ENCODE peak calls at places on chromosomes 1 and 21, in eight cellular contexts. K is HTR-8/SVneo; W is activated T-cell treated with anti-CD3 and anti-CD28 coated beads for 1 hour; G is RPMI7951; H is germinal center; L is progenitor cell of endocrine pancreas; E is transverse colon; J is activated T-helper 1 cell treated with anti-CD3 and anti-CD28 coated beads, Interleukin-2, amount 50 U/mL, for 16 hours. U is an unnamed sample.

GRCh38 chr1:90434460-90434859 is 282.6 kb downstream of the BARHL2 start:
- DNase-seq in K (no peak), W (no peak), G (no peak), H (no peak), L (no peak), E (no peak), J (no peak), U (no peak)

GRCh38 chr1:12005488-12006166 is 13.7 kb upstream of the MIIP start:
- DNase-seq in K (no peak), W (no peak), G (no peak), H (no peak), L (no peak), E (no peak), J (no peak), U (no peak)

GRCh38 chr1:6033124-6033523 is 12.6 kb upstream of the KCNAB2 start:
- DNase-seq in K (no peak), W (no peak), G (no peak), H (no peak), L (no peak), E (no peak), J (no peak), U (no peak)

GRCh38 chr21:37450385-37451044 is 83.9 kb downstream of the DYRK1A start:
- DNase-seq in K (no peak), W (no peak), G (no peak), H (no peak), L (no peak), E (no peak), J (no peak), U (no peak)

GRCh38 chr1:221031890-221032222 is 152.6 kb downstream of the HLX start:
- DNase-seq in K (no peak), W (no peak), G (no peak), H (no peak), L (no peak), E (no peak), J (no peak), U (no peak)

GRCh38 chr1:21307663-21308062 is 17.4 kb upstream of the ECE1 start:
- DNase-seq in K (no peak), W (no peak), G (no peak), H (no peak), L (no peak), E (no peak), J (no peak), U (no peak)

GRCh38 chr1:17258116-17258757 is 9.3 kb downstream of the PADI3 start:
- DNase-seq in K (no peak), W (no peak), G (peak), H (no peak), L (no peak), E (no peak), J (no peak), U (no peak)

GRCh38 chr1:219699870-219700269 is 87.0 kb upstream of the ZC3H11B start:
- DNase-seq in K (peak), W (no peak), G (peak), H (no peak), L (no peak), E (no peak), J (no peak), U (no peak)

GRCh38 chr21:20661745-20662470 is 336.3 kb upstream of the NCAM2 start:
- DNase-seq in K (no peak), W (no peak), G (no peak), H (no peak), L (no peak), E (no peak), J (no peak), U (no peak)

GRCh38 chr1:196997428-196997827 is 20.1 kb downstream of the CFHR5 start:
- DNase-seq in K (no peak), W (no peak), G (peak), H (no peak), L (no peak), E (no peak), J (no peak), U (no peak)

GRCh38 chr1:68464891-68465290 is 15.1 kb upstream of the RPE65 start:
- DNase-seq in K (no peak), W (no peak), G (no peak), H (no peak), L (no peak), E (no peak), J (no peak), U (no peak)

GRCh38 chr1:85563139-85563538 is 17.4 kb upstream of the CCN1 start:
- DNase-seq in K (no peak), W (no peak), G (no peak), H (no peak), L (no peak), E (no peak), J (no peak), U (no peak)

GRCh38 chr1:200353232-200353631 is 56.6 kb downstream of the ZNF281 start:
- DNase-seq in K (no peak), W (no peak), G (no peak), H (no peak), L (no peak), E (no peak), J (no peak), U (no peak)

GRCh38 chr1:117659565-117660264 is 53.9 kb downstream of the TENT5C start:
- DNase-seq in K (no peak), W (no peak), G (no peak), H (no peak), L (no peak), E (no peak), J (no peak), U (no peak)

GRCh38 chr1:224502459-224503160 is 68.0 kb upstream of the WDR26 start:
- DNase-seq in K (no peak), W (no peak), G (peak), H (no peak), L (no peak), E (peak), J (no peak), U (no peak)

GRCh38 chr21:44057960-44058651 is 46.0 kb downstream of the TRAPPC10 start:
- DNase-seq in K (no peak), W (no peak), G (no peak), H (no peak), L (no peak), E (no peak), J (no peak), U (no peak)

GRCh38 chr1:90746857-90747256 is 29.8 kb upstream of the BARHL2 start:
- DNase-seq in K (no peak), W (no peak), G (no peak), H (no peak), L (no peak), E (no peak), J (no peak), U (no peak)

GRCh38 chr1:9249534-9250335 is 15.2 kb downstream of the H6PD start:
- DNase-seq in K (no peak), W (no peak), G (no peak), H (peak), L (peak), E (peak), J (no peak), U (no peak)

GRCh38 chr21:44898851-44899767 is 21.6 kb downstream of the ITGB2 start:
- DNase-seq in K (no peak), W (no peak), G (no peak), H (no peak), L (no peak), E (no peak), J (no peak), U (no peak)

GRCh38 chr1:15116966-15117365 is 36.6 kb upstream of the TMEM51 start:
- DNase-seq in K (no peak), W (no peak), G (no peak), H (no peak), L (no peak), E (no peak), J (no peak), U (no peak)

GRCh38 chr1:211938473-211939080 is 96.8 kb downstream of the INTS7 start:
- DNase-seq in K (no peak), W (no peak), G (no peak), H (no peak), L (no peak), E (no peak), J (no peak), U (no peak)

GRCh38 chr1:111448482-111448917 is 556 bp downstream of the WDR77 start:
- DNase-seq in K (no peak), W (no peak), G (peak), H (peak), L (no peak), E (no peak), J (no peak), U (no peak)

GRCh38 chr21:26945916-26946315 is 21.0 kb downstream of the ADAMTS5 start:
- DNase-seq in K (no peak), W (no peak), G (peak), H (no peak), L (no peak), E (no peak), J (no peak), U (no peak)

GRCh38 chr1:210001751-210002150 is 63.7 kb downstream of the SYT14 start:
- DNase-seq in K (no peak), W (no peak), G (no peak), H (no peak), L (no peak), E (no peak), J (no peak), U (no peak)

GRCh38 chr1:244466724-244467123 is 5.7 kb downstream of the CATSPERE start:
- DNase-seq in K (no peak), W (no peak), G (no peak), H (no peak), L (no peak), E (no peak), J (no peak), U (no peak)

GRCh38 chr21:33380483-33380998 is 22.7 kb upstream of the IFNGR2 start:
- DNase-seq in K (peak), W (peak), G (peak), H (peak), L (no peak), E (peak), J (peak), U (peak)

GRCh38 chr1:219339466-219339865 is 165.8 kb downstream of the LYPLAL1 start:
- DNase-seq in K (no peak), W (no peak), G (no peak), H (no peak), L (no peak), E (no peak), J (no peak), U (no peak)

GRCh38 chr21:38352536-38353219 is 95.9 kb downstream of the KCNJ15 start:
- DNase-seq in K (peak), W (peak), G (peak), H (no peak), L (peak), E (peak), J (no peak), U (no peak)

GRCh38 chr1:171984850-171985485 is 143.7 kb downstream of the DNM3 start:
- DNase-seq in K (peak), W (no peak), G (peak), H (peak), L (no peak), E (no peak), J (no peak), U (no peak)

GRCh38 chr21:21268061-21268471 is 269.9 kb downstream of the NCAM2 start:
- DNase-seq in K (no peak), W (no peak), G (no peak), H (no peak), L (no peak), E (no peak), J (no peak), U (no peak)

GRCh38 chr1:237901284-237901870 is 10.7 kb upstream of the ZP4 start:
- DNase-seq in K (peak), W (no peak), G (peak), H (no peak), L (no peak), E (no peak), J (no peak), U (no peak)

GRCh38 chr1:208510192-208510952 is 266.2 kb upstream of the PLXNA2 start:
- DNase-seq in K (peak), W (no peak), G (peak), H (no peak), L (no peak), E (no peak), J (no peak), U (no peak)

GRCh38 chr1:17276568-17276967 is 27.7 kb downstream of the PADI3 start:
- DNase-seq in K (no peak), W (no peak), G (peak), H (no peak), L (no peak), E (no peak), J (no peak), U (no peak)